ENCODE peak calls at places on chromosomes 12 and 14, in ten cellular contexts. F is NCI-H2107; G is CD4-positive, CD25-positive, alpha-beta regulatory T cell; Y is glomerular endothelial cell; U is kidney tubule cell; O is foreskin keratinocyte; Z is COR-L47; H is aorta; B is HT1080; D is T-helper 17 cell. K is an unnamed sample.

GRCh38 chr12:74537126-74537706 is 419 bp upstream of the ATXN7L3B start:
- DNase-seq in F (peak), G (no peak), Y (peak), U (peak), O (peak), Z (peak), H (no peak), B (peak), D (no peak), K (peak)

GRCh38 chr12:40105515-40106201 is at the start of gene SLC2A13:
- DNase-seq in F (no peak), G (peak), Y (no peak), U (peak), O (peak), Z (peak), H (peak), B (peak), D (peak), K (peak)

GRCh38 chr12:120817559-120818330 is 86.4 kb downstream of the SPPL3 start:
- DNase-seq in F (no peak), G (no peak), Y (no peak), U (no peak), O (no peak), Z (no peak), H (no peak), B (no peak), D (no peak), K (no peak)

GRCh38 chr14:56195727-56196126 is 77.5 kb downstream of the PELI2 start:
- DNase-seq in F (peak), G (no peak), Y (no peak), U (peak), O (no peak), Z (peak), H (no peak), B (peak), D (no peak), K (peak)

GRCh38 chr12:20508362-20508761 is 140.0 kb downstream of the PDE3A start:
- DNase-seq in F (no peak), G (no peak), Y (no peak), U (no peak), O (no peak), Z (no peak), H (no peak), B (no peak), D (no peak), K (no peak)

GRCh38 chr14:51369814-51370213 is 129.8 kb downstream of the TMX1 start:
- DNase-seq in F (no peak), G (no peak), Y (no peak), U (peak), O (no peak), Z (no peak), H (no peak), B (no peak), D (no peak), K (peak)

GRCh38 chr12:98470469-98471082 is 44.8 kb upstream of the TMPO start:
- DNase-seq in F (no peak), G (no peak), Y (no peak), U (peak), O (no peak), Z (no peak), H (no peak), B (no peak), D (no peak), K (no peak)

GRCh38 chr12:96375173-96375572 is 25.1 kb downstream of the CDK17 start:
- DNase-seq in F (no peak), G (no peak), Y (no peak), U (no peak), O (no peak), Z (no peak), H (no peak), B (no peak), D (no peak), K (no peak)

GRCh38 chr12:2291182-2291832 is 238.5 kb downstream of the CACNA1C start:
- DNase-seq in F (no peak), G (no peak), Y (peak), U (peak), O (no peak), Z (no peak), H (no peak), B (peak), D (no peak), K (peak)

GRCh38 chr14:72688990-72689677 is 204.8 kb downstream of the DPF3 start:
- DNase-seq in F (no peak), G (no peak), Y (no peak), U (no peak), O (no peak), Z (no peak), H (no peak), B (no peak), D (no peak), K (no peak)

GRCh38 chr14:105878125-105878524 is 351.7 kb downstream of the TMEM121 start:
- DNase-seq in F (no peak), G (peak), Y (no peak), U (no peak), O (no peak), Z (no peak), H (peak), B (no peak), D (peak), K (no peak)

GRCh38 chr14:68823434-68824206 is 30.8 kb upstream of the ZFP36L1 start:
- DNase-seq in F (no peak), G (no peak), Y (no peak), U (peak), O (no peak), Z (no peak), H (no peak), B (no peak), D (no peak), K (no peak)

GRCh38 chr12:34406996-34407300 is 384.7 kb downstream of the ALG10 start:
- DNase-seq in F (no peak), G (no peak), Y (no peak), U (no peak), O (no peak), Z (no peak), H (peak), B (no peak), D (no peak), K (no peak)

GRCh38 chr14:22535126-22535525 is 53.9 kb downstream of the DAD1 start:
- DNase-seq in F (no peak), G (no peak), Y (no peak), U (no peak), O (no peak), Z (no peak), H (no peak), B (no peak), D (no peak), K (no peak)

GRCh38 chr12:10641735-10642500 is 28.5 kb upstream of the MAGOHB start:
- DNase-seq in F (no peak), G (no peak), Y (peak), U (peak), O (peak), Z (no peak), H (no peak), B (peak), D (no peak), K (no peak)

GRCh38 chr14:89851031-89851430 is 103.5 kb downstream of the EFCAB11 start:
- DNase-seq in F (no peak), G (no peak), Y (no peak), U (no peak), O (no peak), Z (peak), H (no peak), B (no peak), D (no peak), K (no peak)

GRCh38 chr14:65238456-65238855 is 136.1 kb upstream of the MAX start:
- DNase-seq in F (no peak), G (no peak), Y (no peak), U (peak), O (peak), Z (no peak), H (no peak), B (peak), D (no peak), K (no peak)

GRCh38 chr14:43012817-43013216 is 1406.1 kb downstream of the LRFN5 start:
- DNase-seq in F (no peak), G (no peak), Y (no peak), U (no peak), O (no peak), Z (no peak), H (no peak), B (no peak), D (no peak), K (no peak)

GRCh38 chr12:84701041-84701440 is 211.6 kb downstream of the SLC6A15 start:
- DNase-seq in F (no peak), G (no peak), Y (no peak), U (no peak), O (peak), Z (no peak), H (no peak), B (no peak), D (no peak), K (no peak)

GRCh38 chr14:62443796-62444195 is 601.5 kb downstream of the KCNH5 start:
- DNase-seq in F (no peak), G (no peak), Y (no peak), U (peak), O (peak), Z (no peak), H (no peak), B (peak), D (no peak), K (no peak)

GRCh38 chr12:50240792-50241114 is 42.6 kb downstream of the LIMA1 start:
- DNase-seq in F (no peak), G (no peak), Y (no peak), U (no peak), O (no peak), Z (no peak), H (no peak), B (no peak), D (no peak), K (no peak)

GRCh38 chr12:109549613-109550309 is 23.5 kb downstream of the MMAB start:
- DNase-seq in F (no peak), G (no peak), Y (no peak), U (no peak), O (no peak), Z (no peak), H (no peak), B (no peak), D (no peak), K (no peak)

GRCh38 chr12:5170894-5171293 is 127.2 kb downstream of the KCNA5 start:
- DNase-seq in F (no peak), G (no peak), Y (no peak), U (no peak), O (no peak), Z (no peak), H (no peak), B (no peak), D (no peak), K (no peak)

GRCh38 chr12:103745962-103746361 is 95.1 kb downstream of the NT5DC3 start:
- DNase-seq in F (no peak), G (no peak), Y (no peak), U (no peak), O (no peak), Z (no peak), H (no peak), B (peak), D (no peak), K (no peak)

GRCh38 chr14:95256011-95256775 is 63.5 kb downstream of the CLMN start:
- DNase-seq in F (peak), G (no peak), Y (no peak), U (peak), O (no peak), Z (peak), H (no peak), B (no peak), D (no peak), K (no peak)

GRCh38 chr14:52678591-52678990 is 16.8 kb downstream of the ERO1A start:
- DNase-seq in F (no peak), G (no peak), Y (no peak), U (peak), O (no peak), Z (no peak), H (no peak), B (no peak), D (no peak), K (peak)

GRCh38 chr12:15856097-15856982 is 25.8 kb upstream of the STRAP start:
- DNase-seq in F (no peak), G (peak), Y (peak), U (peak), O (no peak), Z (peak), H (no peak), B (peak), D (no peak), K (peak)

GRCh38 chr14:101719045-101719645 is 42.4 kb upstream of the PPP2R5C start:
- DNase-seq in F (no peak), G (no peak), Y (no peak), U (no peak), O (no peak), Z (no peak), H (no peak), B (no peak), D (no peak), K (no peak)

GRCh38 chr12:101375573-101375972 is 32.0 kb downstream of the ARL1 start:
- DNase-seq in F (no peak), G (no peak), Y (no peak), U (no peak), O (no peak), Z (no peak), H (no peak), B (no peak), D (no peak), K (no peak)

GRCh38 chr12:116202940-116203339 is 74.6 kb downstream of the MED13L start:
- DNase-seq in F (no peak), G (no peak), Y (no peak), U (no peak), O (no peak), Z (no peak), H (no peak), B (no peak), D (no peak), K (no peak)

GRCh38 chr14:35973770-35974169 is 147.6 kb downstream of the BRMS1L start:
- DNase-seq in F (no peak), G (no peak), Y (no peak), U (peak), O (no peak), Z (no peak), H (no peak), B (no peak), D (no peak), K (no peak)

GRCh38 chr12:124428792-124429281 is 133.9 kb downstream of the RFLNA start:
- DNase-seq in F (no peak), G (no peak), Y (no peak), U (no peak), O (no peak), Z (no peak), H (no peak), B (no peak), D (no peak), K (no peak)

GRCh38 chr14:52348796-52349195 is 34.7 kb downstream of the PTGER2 start:
- DNase-seq in F (no peak), G (no peak), Y (no peak), U (peak), O (no peak), Z (no peak), H (no peak), B (peak), D (no peak), K (no peak)

GRCh38 chr14:23348297-23348655 is 4.4 kb downstream of the SLC22A17 start:
- DNase-seq in F (no peak), G (no peak), Y (no peak), U (no peak), O (no peak), Z (no peak), H (no peak), B (no peak), D (no peak), K (no peak)

K was measured in Kasumi-1.